ENCODE peak calls at places on chromosomes 3 and 15, in eight cellular contexts. W, B, X, Y, D, N, T and J are unnamed samples.

GRCh38 chr3:37453393-37454391 is 279.3 kb upstream of the LRRFIP2 start:
- DNase-seq in B (no peak), Y (peak), T (peak), X (no peak), W (peak), D (peak), N (peak), J (peak)

GRCh38 chr3:114144909-114145688 is 33.8 kb downstream of the DRD3 start:
- DNase-seq in T (no peak), Y (peak), X (peak), W (no peak), D (no peak), N (no peak), B (peak), J (peak)

GRCh38 chr3:42014949-42015533 is 53.1 kb upstream of the ULK4 start:
- DNase-seq in Y (peak), W (peak), T (no peak), X (no peak), B (no peak), D (peak), N (peak), J (peak)

GRCh38 chr3:38989932-38990510 is 61.7 kb downstream of the SCN11A start:
- DNase-seq in Y (no peak), T (no peak), X (no peak), B (no peak), N (no peak), W (no peak), D (no peak), J (no peak)

GRCh38 chr3:58462829-58463180 is 29.1 kb upstream of the KCTD6 start:
- DNase-seq in B (no peak), D (no peak), N (no peak), Y (no peak), X (no peak), T (no peak), W (no peak), J (no peak)

GRCh38 chr3:25783661-25784512 is 644 bp upstream of the NGLY1 start:
- DNase-seq in T (no peak), B (peak), D (peak), N (no peak), Y (peak), X (peak), W (no peak), J (peak)

GRCh38 chr15:27550635-27551034 is 548.5 kb downstream of the OCA2 start:
- DNase-seq in W (no peak), N (no peak), B (no peak), T (no peak), X (no peak), Y (no peak), D (no peak), J (no peak)

GRCh38 chr3:13504161-13504831 is 24.2 kb downstream of the HDAC11 start:
- DNase-seq in D (no peak), B (peak), X (no peak), W (no peak), N (peak), Y (no peak), T (no peak), J (no peak)

GRCh38 chr3:35528728-35529127 is 110.6 kb upstream of the ARPP21 start:
- DNase-seq in X (no peak), W (no peak), B (no peak), T (no peak), N (no peak), Y (no peak), D (no peak), J (no peak)

GRCh38 chr3:69305011-69305410 is 80.9 kb downstream of the FRMD4B start:
- DNase-seq in Y (no peak), W (no peak), N (no peak), D (no peak), B (no peak), T (no peak), X (peak), J (no peak)

GRCh38 chr3:9793161-9793781 is 389 bp downstream of the ARPC4 start:
- DNase-seq in X (peak), N (peak), B (peak), D (peak), Y (peak), W (peak), T (no peak), J (no peak)

GRCh38 chr3:138452491-138452890 is 18.1 kb downstream of the ESYT3 start:
- DNase-seq in B (no peak), X (no peak), W (no peak), T (no peak), Y (no peak), D (no peak), N (no peak), J (no peak)

GRCh38 chr3:43584043-43584826 is 37.6 kb downstream of the ANO10 start:
- DNase-seq in W (no peak), N (no peak), D (no peak), T (no peak), X (peak), B (peak), Y (no peak), J (no peak)

GRCh38 chr3:134029734-134030381 is at the start of gene SLCO2A1:
- DNase-seq in B (peak), N (no peak), T (no peak), W (peak), Y (peak), X (peak), D (peak), J (peak)

GRCh38 chr3:177005718-177006405 is 191.4 kb downstream of the TBL1XR1 start:
- DNase-seq in W (no peak), N (no peak), X (no peak), Y (no peak), D (no peak), B (no peak), T (no peak), J (no peak)

GRCh38 chr3:100254168-100254777 is 6.5 kb upstream of the TBC1D23 start:
- DNase-seq in N (no peak), D (peak), Y (peak), X (peak), T (no peak), W (peak), B (peak), J (peak)

GRCh38 chr15:86001200-86001599 is 78.5 kb upstream of the AGBL1 start:
- DNase-seq in Y (no peak), B (no peak), D (no peak), T (no peak), X (peak), N (no peak), W (no peak), J (no peak)

GRCh38 chr3:138963161-138963560 is 16.1 kb downstream of the FOXL2NB start:
- DNase-seq in T (no peak), W (no peak), B (no peak), D (no peak), X (no peak), Y (no peak), N (no peak), J (no peak)

GRCh38 chr3:194298331-194299227 is 52.5 kb downstream of the CPN2 start:
- DNase-seq in D (no peak), B (no peak), T (no peak), X (no peak), N (no peak), W (no peak), Y (no peak), J (no peak)

GRCh38 chr3:77456881-77457280 is 417.0 kb downstream of the ROBO2 start:
- DNase-seq in T (no peak), B (no peak), N (no peak), W (no peak), X (no peak), Y (no peak), D (no peak), J (no peak)

GRCh38 chr3:142888099-142888483 is 792 bp downstream of the PCOLCE2 start:
- DNase-seq in D (no peak), N (peak), W (no peak), B (no peak), X (peak), T (no peak), Y (peak), J (peak)

GRCh38 chr15:79858469-79858868 is 38.3 kb downstream of the MTHFS start:
- DNase-seq in T (no peak), D (no peak), N (no peak), X (no peak), B (no peak), Y (no peak), W (no peak), J (no peak)

GRCh38 chr3:115321396-115321795 is 174.3 kb upstream of the ZBTB20 start:
- DNase-seq in T (no peak), B (peak), Y (peak), D (no peak), N (no peak), W (no peak), X (peak), J (no peak)

GRCh38 chr15:60993008-60993407 is 236.1 kb downstream of the RORA start:
- DNase-seq in B (peak), D (no peak), W (no peak), X (no peak), T (no peak), N (no peak), Y (peak), J (no peak)

GRCh38 chr3:177725165-177725564 is 527.9 kb upstream of the TBL1XR1 start:
- DNase-seq in B (no peak), N (no peak), D (no peak), T (no peak), W (no peak), Y (no peak), X (no peak), J (no peak)

GRCh38 chr15:32029409-32029861 is 880 bp upstream of the CHRNA7 start:
- DNase-seq in B (no peak), W (peak), N (peak), Y (peak), T (no peak), D (peak), X (no peak), J (peak)

GRCh38 chr15:57943766-57944165 is 121.7 kb downstream of the ALDH1A2 start:
- DNase-seq in D (no peak), W (no peak), X (no peak), Y (no peak), N (no peak), B (no peak), T (no peak), J (no peak)
- TF ChIP-seq CTCF in D (no peak), W (no peak), X (no peak), Y (no peak), N (no peak), B (no peak), T (no peak), J (no peak)

DNA sequence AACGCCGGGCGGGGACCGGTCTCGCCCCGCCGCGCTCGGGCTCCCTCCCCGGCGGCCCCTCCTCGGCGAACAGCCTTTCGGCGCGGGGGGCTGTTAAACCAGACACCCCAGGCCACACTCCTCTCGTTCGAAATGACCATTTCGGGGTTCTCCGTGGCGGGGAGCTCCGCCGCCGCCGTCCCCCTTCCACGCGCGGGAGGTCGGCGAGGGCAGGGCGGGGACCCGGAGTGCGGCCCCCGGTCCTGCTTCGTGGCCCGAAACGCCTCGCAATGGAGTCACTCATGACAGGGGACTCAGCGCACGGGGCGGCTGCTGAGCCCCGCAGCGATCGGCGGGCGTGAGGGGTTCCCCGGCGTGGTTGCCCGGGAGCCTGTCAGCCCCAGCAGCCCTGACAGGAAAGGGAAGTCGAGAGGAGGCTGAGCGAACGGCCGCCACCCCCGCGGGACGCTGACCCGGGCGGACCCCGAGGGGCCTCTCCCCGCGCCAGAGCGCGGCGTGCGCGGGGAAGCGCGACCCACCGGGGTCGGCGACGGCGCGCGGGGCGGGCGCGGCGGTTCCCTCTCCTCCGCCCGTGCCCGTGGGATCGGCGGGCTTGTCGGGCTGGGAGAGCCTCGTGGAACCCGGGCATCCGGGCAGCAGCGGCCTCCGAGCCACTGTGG is 497 bp upstream of the PIGZ start:
- DNase-seq in B (no peak), X (peak), W (peak), D (no peak), Y (no peak), N (peak), T (no peak), J (no peak)
- H3K27ac ChIP-seq in B (no peak), X (peak), W (peak), D (peak), Y (no peak), N (peak), T (peak), J (no peak)

DNA sequence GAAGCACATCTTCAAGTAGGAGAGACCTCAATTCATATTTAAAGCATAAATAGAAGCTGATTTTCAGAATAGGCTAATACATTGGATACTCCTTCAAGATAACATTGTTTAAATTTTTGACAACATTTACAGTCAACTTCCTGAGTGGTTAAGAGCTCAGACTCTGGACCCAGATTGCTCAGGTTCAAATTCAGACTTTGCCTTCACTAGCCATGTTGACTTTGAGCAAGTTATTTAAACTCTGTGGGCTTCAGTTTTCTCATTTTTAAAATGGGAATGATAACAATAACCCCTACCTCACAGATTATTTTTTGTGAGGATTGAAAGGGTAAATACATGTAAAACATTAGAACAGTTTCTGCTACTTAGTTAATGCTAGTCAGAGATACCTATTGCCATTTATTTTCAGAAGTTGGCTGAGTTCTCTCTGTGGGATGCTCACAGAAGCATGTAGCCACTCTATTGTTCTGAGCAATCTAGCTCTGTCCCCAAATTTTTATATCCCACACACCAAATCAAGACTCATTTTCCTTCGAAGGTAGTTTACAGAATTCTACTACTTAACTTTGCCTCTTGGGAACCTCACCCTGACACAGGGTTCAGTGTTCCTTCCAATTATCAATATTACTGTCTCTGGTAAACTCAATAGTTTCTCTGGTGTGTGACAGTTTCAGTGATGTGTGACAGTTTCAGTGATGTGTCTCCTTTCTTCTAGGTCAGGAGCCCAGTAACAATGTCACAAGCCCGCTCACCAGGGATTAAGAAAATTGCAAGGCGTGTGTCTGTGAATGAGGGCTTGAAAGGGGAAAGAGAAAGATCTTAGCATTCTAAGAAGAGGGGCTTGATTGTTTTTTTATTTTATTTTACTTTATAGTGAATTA is 79.4 kb upstream of the OSTN start:
- DNase-seq in N (no peak), T (no peak), W (no peak), X (no peak), D (no peak), B (no peak), Y (no peak), J (no peak)
- TF ChIP-seq CTCF in N (no peak), T (no peak), W (no peak), X (no peak), D (no peak), B (no peak), Y (no peak), J (no peak)

GRCh38 chr15:92272106-92272505 is 121.6 kb upstream of the ST8SIA2 start:
- DNase-seq in Y (no peak), D (no peak), X (no peak), N (no peak), B (no peak), T (no peak), W (no peak), J (no peak)
- H3K27ac ChIP-seq in Y (no peak), D (no peak), X (no peak), N (no peak), B (no peak), T (no peak), W (no peak), J (no peak)

DNA sequence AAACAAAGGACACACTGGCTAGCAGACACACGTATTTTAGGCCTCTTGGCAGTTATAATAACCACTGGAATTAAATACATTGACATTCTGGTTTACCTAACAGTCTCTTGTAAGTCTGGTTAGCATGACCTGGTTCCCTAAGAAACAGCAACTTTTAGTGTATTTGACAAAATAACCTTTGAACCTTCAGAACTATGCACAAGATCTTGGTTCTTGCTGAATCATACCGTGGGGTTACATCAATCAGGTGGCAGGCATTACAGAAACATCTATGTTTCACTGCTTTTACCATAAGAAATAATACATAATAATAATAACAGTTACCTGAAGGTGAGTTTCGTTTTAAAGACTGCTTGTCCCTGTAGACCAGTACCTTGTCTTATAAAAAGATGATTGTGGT is 18.8 kb downstream of the LEO1 start:
- DNase-seq in Y (no peak), N (no peak), B (no peak), W (no peak), X (no peak), T (no peak), D (no peak), J (no peak)
- TF ChIP-seq CTCF in Y (no peak), N (no peak), B (no peak), W (no peak), X (no peak), T (no peak), D (no peak), J (no peak)

GRCh38 chr15:96521386-96521785 is 190.9 kb downstream of the NR2F2 start:
- DNase-seq in D (no peak), X (no peak), Y (no peak), N (no peak), T (no peak), B (no peak), W (no peak), J (no peak)

GRCh38 chr15:96524676-96525417 is 194.3 kb downstream of the NR2F2 start:
- DNase-seq in N (no peak), D (no peak), Y (no peak), W (no peak), B (no peak), T (no peak), X (no peak), J (no peak)
- H3K27ac ChIP-seq in N (no peak), D (no peak), Y (no peak), W (no peak), B (no peak), T (no peak), X (no peak), J (no peak)

DNA sequence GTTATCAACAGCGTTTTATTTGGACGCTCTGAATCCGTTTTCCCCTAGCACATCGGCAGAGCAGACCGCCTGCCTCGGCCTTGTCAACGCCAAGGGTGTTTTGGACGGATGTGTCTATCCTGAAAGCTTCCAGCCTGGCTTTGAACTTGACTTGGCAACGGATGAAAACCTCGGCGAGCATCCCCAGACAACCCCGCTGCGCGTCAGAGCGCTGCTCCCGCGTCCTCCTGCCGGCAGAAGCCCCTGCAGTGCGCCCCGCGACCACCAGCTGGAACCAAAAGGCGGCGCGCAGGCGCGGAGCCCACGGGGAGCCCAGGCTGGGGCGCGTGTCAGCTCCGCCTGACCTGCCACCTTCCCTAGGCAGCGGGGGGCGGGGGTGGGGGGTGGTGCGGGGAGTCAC is 26.2 kb upstream of the ARL8B start:
- DNase-seq in X (no peak), Y (peak), D (no peak), N (peak), W (no peak), T (no peak), B (peak), J (no peak)
- TF ChIP-seq CTCF in X (no peak), Y (no peak), D (no peak), N (no peak), W (no peak), T (no peak), B (no peak), J (no peak)